ENCODE peak calls at places on chromosome 11, in nine cellular contexts. P, U, D, O, Q, C, E, V and W are unnamed samples.
A peak's percentile ranks its signal among the peaks of the same experiment; 100 is the strongest.

GRCh38 chr11:37141707-37142106 is 543.7 kb upstream of the RAG2 start:
- DNase-seq in P (no peak), U (no peak), D (no peak), O (no peak), Q (no peak), C (no peak), E (no peak), V (no peak), W (no peak)

GRCh38 chr11:15212876-15213275 is 98.2 kb downstream of the INSC start:
- DNase-seq in P (no peak), U (no peak), D (no peak), O (no peak), Q (no peak), C (no peak), E (no peak), V (no peak), W (no peak)

GRCh38 chr11:124799384-124800225 is 601 bp downstream of the MSANTD2 start:
- DNase-seq in P (peak; percentile 87), U (peak; percentile 56), D (peak; percentile 25), O (peak; percentile 82), Q (peak; percentile 71), C (peak; percentile 51), E (peak; percentile 18), V (peak; percentile 55), W (peak; percentile 87)

GRCh38 chr11:96091476-96091875 is 167.6 kb upstream of the MTMR2 start:
- DNase-seq in P (no peak), U (no peak), D (no peak), O (no peak), Q (no peak), C (no peak), E (peak; percentile 27), V (no peak), W (no peak)

GRCh38 chr11:62500066-62501035 is 46.3 kb downstream of the AHNAK start:
- DNase-seq in P (no peak), U (no peak), D (no peak), O (no peak), Q (no peak), C (no peak), E (no peak), V (no peak), W (no peak)

GRCh38 chr11:124202951-124203350 is 19.8 kb downstream of the OR10D3 start:
- DNase-seq in P (no peak), U (no peak), D (no peak), O (no peak), Q (no peak), C (no peak), E (no peak), V (no peak), W (no peak)

GRCh38 chr11:57903441-57904123 is 120.1 kb upstream of the OR9Q1 start:
- DNase-seq in P (no peak), U (no peak), D (peak; percentile 10), O (no peak), Q (no peak), C (peak; percentile 10), E (peak; percentile 10), V (no peak), W (peak; percentile 93)

GRCh38 chr11:110003426-110003825 is 89.8 kb upstream of the ZC3H12C start:
- DNase-seq in P (no peak), U (no peak), D (no peak), O (no peak), Q (no peak), C (no peak), E (no peak), V (no peak), W (no peak)

DNA sequence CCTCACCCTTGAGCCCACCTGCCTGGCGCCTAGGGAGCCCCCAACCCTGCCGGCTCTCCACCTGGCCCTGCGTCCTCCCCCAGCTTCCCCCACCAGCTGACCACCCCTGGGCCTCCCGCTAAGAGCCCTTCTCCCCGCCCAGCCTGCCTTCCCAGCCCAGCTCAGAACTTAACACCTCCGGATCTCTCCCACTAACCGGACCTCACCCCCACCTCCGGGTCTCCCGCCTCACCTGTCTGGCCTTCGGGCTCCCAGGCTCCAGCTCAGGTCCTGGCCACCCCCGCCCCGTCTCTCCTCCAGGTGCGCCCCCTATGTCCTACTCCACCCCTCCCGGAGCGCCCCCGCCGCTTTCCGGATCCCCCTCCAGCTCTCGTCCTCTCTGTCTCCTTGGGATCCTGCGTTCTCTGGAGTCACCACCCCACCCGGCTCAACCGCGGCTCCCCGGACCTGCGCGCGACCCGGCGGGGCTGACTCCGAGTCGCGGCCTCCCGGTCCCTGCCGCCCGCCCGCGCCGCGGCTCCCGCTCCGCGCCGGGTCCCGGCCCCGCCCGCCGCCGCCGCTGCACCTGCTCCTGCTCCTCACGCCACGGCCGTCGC is at the start of gene KCNJ11:
- DNase-seq in P (peak; percentile 36), U (no peak), D (no peak), O (no peak), Q (no peak), C (no peak), E (no peak), V (no peak), W (peak; percentile 84)
- H3K9ac ChIP-seq in P (no peak within 1 kb of the TSS), U (no peak within 1 kb of the TSS), D (no peak within 1 kb of the TSS), O (no peak within 1 kb of the TSS), Q (no peak within 1 kb of the TSS), C (peak within 1 kb of the TSS; percentile 77), E (no peak within 1 kb of the TSS), V (peak within 1 kb of the TSS; percentile 88), W (no peak within 1 kb of the TSS)

DNA sequence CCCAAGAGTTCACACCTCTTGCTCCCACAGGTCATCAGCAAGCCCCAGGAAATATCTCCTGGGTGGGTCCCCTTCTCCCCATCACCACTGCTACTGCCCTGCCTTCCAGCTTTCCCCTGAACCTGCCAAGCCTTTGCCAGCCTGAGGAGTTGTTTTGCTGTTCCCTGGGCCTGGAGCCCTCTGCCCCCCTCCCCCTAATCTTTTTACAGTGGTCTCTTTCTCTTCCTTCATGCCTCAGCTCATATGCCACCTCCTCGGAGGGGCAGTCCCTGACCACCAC is 18.9 kb downstream of the MYO7A start:
- DNase-seq in P (no peak), U (no peak), D (no peak), O (no peak), Q (no peak), C (no peak), E (no peak), V (no peak), W (peak; percentile 32)
- H3K27ac ChIP-seq in P (no peak overlapping the region), U (no peak overlapping the region), D (no peak overlapping the region), O (no peak overlapping the region), Q (no peak overlapping the region), C (no peak overlapping the region), E (no peak overlapping the region), V (no peak overlapping the region), W (no peak overlapping the region)

DNA sequence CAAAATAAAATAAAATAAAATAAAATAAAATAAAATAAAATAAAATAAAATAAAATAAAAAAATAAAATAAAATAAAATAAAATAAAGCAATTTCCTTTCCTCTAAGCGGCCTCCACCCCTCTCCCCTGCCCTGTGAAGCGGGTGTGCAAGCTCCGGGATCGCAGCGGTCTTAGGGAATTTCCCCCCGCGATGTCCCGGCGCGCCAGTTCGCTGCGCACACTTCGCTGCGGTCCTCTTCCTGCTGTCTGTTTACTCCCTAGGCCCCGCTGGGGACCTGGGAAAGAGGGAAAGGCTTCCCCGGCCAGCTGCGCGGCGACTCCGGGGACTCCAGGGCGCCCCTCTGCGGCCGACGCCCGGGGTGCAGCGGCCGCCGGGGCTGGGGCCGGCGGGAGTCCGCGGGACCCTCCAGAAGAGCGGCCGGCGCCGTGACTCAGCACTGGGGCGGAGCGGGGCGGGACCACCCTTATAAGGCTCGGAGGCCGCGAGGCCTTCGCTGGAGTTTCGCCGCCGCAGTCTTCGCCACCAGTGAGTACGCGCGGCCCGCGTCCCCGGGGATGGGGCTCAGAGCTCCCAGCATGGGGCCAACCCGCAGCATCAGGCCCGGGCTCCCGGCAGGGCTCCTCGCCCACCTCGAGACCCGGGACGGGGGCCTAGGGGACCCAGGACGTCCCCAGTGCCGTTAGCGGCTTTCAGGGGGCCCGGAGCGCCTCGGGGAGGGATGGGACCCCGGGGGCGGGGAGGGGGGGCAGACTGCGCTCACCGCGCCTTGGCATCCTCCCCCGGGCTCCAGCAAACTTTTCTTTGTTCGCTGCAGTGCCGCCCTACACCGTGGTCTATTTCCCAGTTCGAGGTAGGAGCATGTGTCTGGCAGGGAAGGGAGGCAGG is at the start of gene GSTP1:
- DNase-seq in P (peak; percentile 96), U (peak; percentile 94), D (peak; percentile 87), O (peak; percentile 95), Q (peak; percentile 92), C (peak; percentile 90), E (peak; percentile 88), V (peak; percentile 90), W (peak; percentile 98)
- H3K9ac ChIP-seq in P (peak within 1 kb of the TSS; percentile 82), U (peak within 1 kb of the TSS; percentile 92), D (peak within 1 kb of the TSS; percentile 91), O (peak within 1 kb of the TSS; percentile 98), Q (peak within 1 kb of the TSS; percentile 55), C (peak within 1 kb of the TSS; percentile 64), E (peak within 1 kb of the TSS; percentile 86), V (peak within 1 kb of the TSS; percentile 92), W (peak within 1 kb of the TSS; percentile 69)

GRCh38 chr11:2305862-2306823 is 4.3 kb downstream of the TSPAN32 start:
- DNase-seq in P (no peak), U (peak; percentile 60), D (peak; percentile 85), O (peak; percentile 46), Q (no peak), C (no peak), E (peak; percentile 85), V (no peak), W (peak; percentile 92)

GRCh38 chr11:2305140-2305861 is 3.5 kb downstream of the TSPAN32 start:
- DNase-seq in P (peak; percentile 89), U (peak; percentile 71), D (peak; percentile 50), O (peak; percentile 85), Q (peak; percentile 96), C (peak; percentile 68), E (peak; percentile 58), V (peak; percentile 76), W (peak; percentile 94)

GRCh38 chr11:2303627-2304155 is 1.9 kb downstream of the TSPAN32 start:
- DNase-seq in P (no peak), U (no peak), D (no peak), O (peak; percentile 74), Q (no peak), C (no peak), E (no peak), V (no peak), W (peak; percentile 63)

GRCh38 chr11:2302844-2303626 is 1.2 kb downstream of the TSPAN32 start:
- DNase-seq in P (no peak), U (no peak), D (no peak), O (peak; percentile 74), Q (no peak), C (no peak), E (no peak), V (no peak), W (peak; percentile 71)

DNA sequence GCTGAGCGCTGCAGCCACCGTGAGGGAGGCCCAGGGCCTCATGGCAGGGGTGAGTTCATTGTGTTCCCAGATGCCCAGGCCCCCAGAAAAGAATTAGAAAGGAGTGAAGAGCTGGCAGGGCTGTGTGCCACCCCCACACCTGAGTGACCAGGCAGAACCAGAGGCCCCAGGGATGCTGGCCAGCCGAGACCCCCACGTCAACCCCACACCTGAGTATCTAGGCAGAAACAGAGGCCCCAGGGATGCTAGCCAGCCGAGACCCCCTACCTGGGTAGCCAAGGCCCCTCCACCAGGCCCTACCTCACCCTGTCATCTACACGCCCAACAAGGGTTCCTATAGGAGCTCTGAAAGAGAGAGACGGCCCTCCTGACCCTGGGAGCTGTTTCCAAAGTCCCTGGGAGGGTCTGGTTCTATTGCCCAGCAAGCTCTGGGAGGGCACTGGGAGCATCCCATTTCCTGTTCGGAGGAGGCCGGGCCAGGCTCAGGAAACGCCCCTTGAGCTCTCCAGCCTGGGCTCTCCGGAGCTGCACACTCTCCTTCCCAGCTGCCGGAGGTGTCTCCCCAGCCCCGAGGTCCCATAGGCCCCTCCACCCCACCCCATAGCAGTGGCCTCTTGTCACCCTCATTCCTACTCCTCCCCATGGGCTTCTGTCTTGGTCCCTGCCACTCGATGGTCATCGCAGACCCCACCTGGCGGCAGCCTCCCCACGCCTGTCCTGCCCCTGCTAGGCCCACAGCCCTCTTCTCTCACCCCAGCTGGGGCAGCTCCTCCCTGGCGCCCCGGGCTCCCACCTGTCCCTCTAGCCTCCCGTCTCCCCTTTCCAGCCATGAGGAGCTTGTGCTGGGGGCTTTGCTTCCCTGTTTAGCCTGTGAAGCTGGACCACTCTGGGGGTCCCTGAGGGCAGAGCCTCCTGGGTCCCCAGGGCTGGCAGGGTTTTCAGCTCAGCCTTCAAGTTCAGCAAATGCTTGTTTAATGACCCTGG is 2.6 kb downstream of the TSPAN32 start:
- DNase-seq in P (no peak), U (no peak), D (no peak), O (peak; percentile 38), Q (peak; percentile 43), C (no peak), E (no peak), V (no peak), W (peak; percentile 74)
- H3K27ac ChIP-seq in P (no peak overlapping the region), U (no peak overlapping the region), D (no peak overlapping the region), O (peak overlapping the region; percentile 69), Q (no peak overlapping the region), C (no peak overlapping the region), E (no peak overlapping the region), V (no peak overlapping the region), W (no peak overlapping the region)